ENCODE peak calls at places on chromosomes 2 and 18, in four cellular contexts. One of them, this sample, is unnamed.

GRCh38 chr2:109164739-109165221 is 35.8 kb downstream of the SH3RF3 start:
- DNase-seq in fibroblast of lung: peak; percentile 92
- DNase-seq in GM12892: no peak
- DNase-seq in kidney tubule cell: peak; percentile 56
- DNase-seq in this sample: no peak

GRCh38 chr2:1886405-1886992 is 142.2 kb upstream of the PXDN start:
- DNase-seq in kidney tubule cell: peak; percentile 74
- DNase-seq in fibroblast of lung: peak; percentile 60
- DNase-seq in GM12892: no peak
- DNase-seq in this sample: peak; percentile 55

GRCh38 chr2:190649798-190650390 is 1.0 kb downstream of the NAB1 start:
- DNase-seq in kidney tubule cell: peak; percentile 31
- DNase-seq in GM12892: no peak
- DNase-seq in fibroblast of lung: peak; percentile 50
- DNase-seq in this sample: peak; percentile 34

GRCh38 chr2:46735108-46735691 is 180.4 kb downstream of the MCFD2 start:
- DNase-seq in fibroblast of lung: no peak
- DNase-seq in GM12892: no peak
- DNase-seq in kidney tubule cell: no peak
- DNase-seq in this sample: no peak

GRCh38 chr2:218398437-218399390 is 954 bp upstream of the CTDSP1 start:
- DNase-seq in GM12892: peak; percentile 70
- DNase-seq in kidney tubule cell: peak; percentile 83
- DNase-seq in fibroblast of lung: peak; percentile 63
- DNase-seq in this sample: no peak

GRCh38 chr2:104413890-104414289 is 440.0 kb upstream of the POU3F3 start:
- DNase-seq in GM12892: no peak
- DNase-seq in fibroblast of lung: no peak
- DNase-seq in kidney tubule cell: no peak
- DNase-seq in this sample: no peak

GRCh38 chr18:77376733-77377094 is 127.1 kb downstream of the GALR1 start:
- DNase-seq in fibroblast of lung: no peak
- DNase-seq in kidney tubule cell: no peak
- DNase-seq in GM12892: no peak
- DNase-seq in this sample: no peak

GRCh38 chr2:182866461-182867369 is at the start of gene FRZB:
- DNase-seq in GM12892: no peak
- DNase-seq in fibroblast of lung: peak; percentile 84
- DNase-seq in kidney tubule cell: peak; percentile 23
- DNase-seq in this sample: peak; percentile 38

This sample was measured in renal cortical epithelial cell.